ENCODE peak calls at places on chromosomes 5 and 9, in four cellular contexts. One of them, this sample, is unnamed.

GRCh38 chr9:69809304-69809863 is 11.2 kb upstream of the CFAP95 start:
- DNase-seq in WTC11: peak; percentile 50
- DNase-seq in SK-N-SH: peak; percentile 20
- DNase-seq in K562: no peak
- DNase-seq in this sample: no peak

GRCh38 chr5:37248970-37249819 is at the start of gene CPLANE1:
- DNase-seq in K562: no peak
- DNase-seq in WTC11: peak; percentile 82
- DNase-seq in SK-N-SH: peak; percentile 94
- DNase-seq in this sample: peak; percentile 53

GRCh38 chr5:175321927-175322532 is 122.0 kb downstream of the DRD1 start:
- DNase-seq in K562: peak; percentile 59
- DNase-seq in WTC11: peak; percentile 72
- DNase-seq in SK-N-SH: no peak
- DNase-seq in this sample: peak; percentile 28

GRCh38 chr5:181189962-181190710 is 14.9 kb downstream of the TRIM7 start:
- DNase-seq in K562: peak; percentile 37
- DNase-seq in SK-N-SH: no peak
- DNase-seq in WTC11: no peak
- DNase-seq in this sample: no peak

GRCh38 chr5:167813381-167813780 is 478.1 kb upstream of the WWC1 start:
- DNase-seq in SK-N-SH: no peak
- DNase-seq in WTC11: no peak
- DNase-seq in K562: no peak
- DNase-seq in this sample: no peak

GRCh38 chr9:18821794-18822193 is 211.2 kb downstream of the SAXO1 start:
- DNase-seq in K562: peak; percentile 3
- DNase-seq in WTC11: no peak
- DNase-seq in SK-N-SH: no peak
- DNase-seq in this sample: peak; percentile 35

GRCh38 chr5:34494111-34494755 is 161.9 kb upstream of the RAI14 start:
- DNase-seq in K562: no peak
- DNase-seq in WTC11: no peak
- DNase-seq in SK-N-SH: no peak
- DNase-seq in this sample: no peak

GRCh38 chr9:121322037-121322736 is 47.9 kb downstream of the STOM start:
- DNase-seq in SK-N-SH: no peak
- DNase-seq in WTC11: no peak
- DNase-seq in K562: no peak
- DNase-seq in this sample: peak; percentile 99

GRCh38 chr5:24094081-24094480 is 550.7 kb downstream of the CDH10 start:
- DNase-seq in K562: no peak
- DNase-seq in SK-N-SH: no peak
- DNase-seq in WTC11: no peak
- DNase-seq in this sample: no peak

GRCh38 chr5:86143837-86144236 is 473.9 kb upstream of the COX7C start:
- DNase-seq in SK-N-SH: no peak
- DNase-seq in WTC11: no peak
- DNase-seq in K562: no peak
- DNase-seq in this sample: no peak

GRCh38 chr5:151717390-151717789 is 30.7 kb upstream of the SPARC start:
- DNase-seq in WTC11: no peak
- DNase-seq in K562: no peak
- DNase-seq in SK-N-SH: no peak
- DNase-seq in this sample: no peak

GRCh38 chr5:31121224-31121623 is 72.3 kb upstream of the CDH6 start:
- DNase-seq in K562: no peak
- DNase-seq in WTC11: no peak
- DNase-seq in SK-N-SH: no peak
- DNase-seq in this sample: no peak

GRCh38 chr5:73454379-73455036 is 5.9 kb upstream of the FOXD1 start:
- DNase-seq in WTC11: peak; percentile 83
- DNase-seq in K562: peak; percentile 77
- DNase-seq in SK-N-SH: peak; percentile 52
- DNase-seq in this sample: peak; percentile 67

GRCh38 chr9:122016789-122017188 is 76.3 kb downstream of the TTLL11 start:
- DNase-seq in SK-N-SH: no peak
- DNase-seq in K562: peak; percentile 9
- DNase-seq in WTC11: no peak
- DNase-seq in this sample: no peak

GRCh38 chr5:893137-893506 is 438 bp downstream of the TRIP13 start:
- DNase-seq in SK-N-SH: peak; percentile 62
- DNase-seq in WTC11: peak; percentile 28
- DNase-seq in K562: peak; percentile 20
- DNase-seq in this sample: no peak

GRCh38 chr9:136362450-136362784 is 1.1 kb downstream of the DNLZ start:
- DNase-seq in K562: no peak
- DNase-seq in WTC11: no peak
- DNase-seq in SK-N-SH: no peak
- DNase-seq in this sample: no peak

GRCh38 chr9:23590601-23591000 is 235.4 kb downstream of the ELAVL2 start:
- DNase-seq in WTC11: no peak
- DNase-seq in K562: no peak
- DNase-seq in SK-N-SH: no peak
- DNase-seq in this sample: no peak

GRCh38 chr5:65482727-65483473 is 1.2 kb upstream of the ADAMTS6 start:
- DNase-seq in WTC11: no peak
- DNase-seq in K562: peak; percentile 64
- DNase-seq in SK-N-SH: peak; percentile 40
- DNase-seq in this sample: peak; percentile 21

DNA sequence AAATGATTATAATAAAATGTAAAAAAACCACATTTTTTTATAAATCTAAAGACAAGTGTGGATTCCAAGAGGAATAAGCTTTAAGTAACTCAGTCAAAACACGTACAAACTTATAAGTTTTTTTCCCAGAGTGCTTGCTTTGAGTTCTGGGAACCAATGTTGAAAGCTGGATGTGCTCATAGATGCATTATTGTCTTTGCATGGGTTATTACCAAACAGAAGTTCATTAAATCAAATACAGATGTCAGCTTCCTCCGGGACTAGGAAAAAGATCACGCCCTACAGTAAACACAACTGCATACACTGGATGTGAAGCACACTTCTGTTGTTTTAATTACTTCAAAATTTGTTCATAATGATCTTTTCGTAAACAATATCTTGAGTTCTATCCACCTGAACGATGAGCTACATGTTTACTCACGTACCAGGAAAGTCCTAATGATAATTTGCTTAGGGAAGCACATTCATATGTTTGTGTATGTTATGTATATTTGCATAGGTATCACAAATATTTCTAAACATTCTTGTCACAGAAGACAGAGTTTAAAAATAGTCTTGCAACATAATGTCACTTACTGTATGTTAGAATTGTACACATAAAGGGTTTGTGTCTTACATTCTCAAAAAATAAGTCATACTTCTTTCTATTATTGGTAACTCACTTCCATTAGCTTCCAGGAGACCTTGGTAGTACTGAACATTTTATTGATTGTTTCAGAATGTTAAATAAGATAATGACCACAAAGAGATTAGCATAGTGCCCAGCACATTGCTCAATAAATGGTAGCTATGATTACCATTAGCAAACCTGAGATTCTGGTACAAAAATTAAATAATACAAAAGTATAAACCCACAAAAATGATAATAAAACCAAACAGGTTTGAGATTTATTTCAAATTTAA is 427.4 kb downstream of the CETN3 start:
- DNase-seq in WTC11: no peak
- DNase-seq in SK-N-SH: peak; percentile 4
- DNase-seq in K562: no peak
- DNase-seq in this sample: no peak
- TF ChIP-seq FOXJ3 in WTC11: no peak
- TF ChIP-seq FOXJ3 in SK-N-SH: no peak
- TF ChIP-seq FOXJ3 in K562: no peak
- TF ChIP-seq FOXJ3 in this sample: no peak

GRCh38 chr5:108382784-108383358 is 973 bp upstream of the FBXL17 start:
- DNase-seq in K562: no peak
- DNase-seq in SK-N-SH: peak; percentile 9
- DNase-seq in WTC11: no peak
- DNase-seq in this sample: no peak
- TF ChIP-seq FOXJ3 in K562: no peak
- TF ChIP-seq FOXJ3 in SK-N-SH: no peak
- TF ChIP-seq FOXJ3 in WTC11: no peak
- TF ChIP-seq FOXJ3 in this sample: no peak

DNA sequence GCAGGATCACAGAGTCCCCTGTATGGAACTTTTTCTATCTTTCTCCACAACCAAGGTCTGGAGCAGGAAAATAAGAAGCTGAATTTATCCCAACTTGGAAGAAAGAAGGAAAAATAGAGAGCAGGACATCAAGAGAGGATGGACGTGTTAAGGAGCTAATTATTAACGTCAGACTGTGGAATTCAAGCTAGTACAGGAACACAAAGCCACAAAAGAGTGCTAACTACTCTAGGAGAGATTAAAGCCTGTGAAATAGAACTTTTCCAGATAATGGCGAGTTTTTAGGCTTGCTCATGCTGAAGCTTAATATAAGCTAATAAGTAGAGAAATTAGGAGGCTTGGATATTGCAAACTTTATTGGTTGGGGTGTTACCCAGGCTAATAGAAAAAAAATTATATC is 622 bp upstream of the SPINK13 start:
- DNase-seq in K562: no peak
- DNase-seq in SK-N-SH: no peak
- DNase-seq in WTC11: no peak
- DNase-seq in this sample: no peak
- TF ChIP-seq FOXJ3 in K562: no peak
- TF ChIP-seq FOXJ3 in SK-N-SH: no peak
- TF ChIP-seq FOXJ3 in WTC11: no peak
- TF ChIP-seq FOXJ3 in this sample: no peak

DNA sequence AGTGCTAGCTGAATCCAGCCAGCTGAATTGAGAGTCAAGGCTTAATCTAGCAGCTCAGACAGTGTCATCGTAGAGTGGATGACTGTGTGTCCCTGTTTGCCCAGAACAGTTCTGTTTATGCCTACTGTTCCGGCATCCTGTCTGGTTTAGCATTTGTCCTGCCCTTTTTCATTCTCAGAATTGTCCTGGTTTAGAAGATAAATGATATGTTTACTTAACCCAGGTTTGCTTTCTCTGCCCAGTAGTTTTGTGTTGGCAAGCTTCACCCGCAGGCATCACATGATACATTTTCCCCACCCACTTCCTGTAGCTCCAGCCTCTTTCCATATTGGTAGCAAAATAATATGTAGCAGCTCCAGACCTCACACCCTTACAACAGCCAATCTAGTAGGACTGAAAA is 41.2 kb upstream of the ZSWIM6 start:
- DNase-seq in SK-N-SH: no peak
- DNase-seq in WTC11: no peak
- DNase-seq in K562: no peak
- DNase-seq in this sample: peak; percentile 13
- TF ChIP-seq FOXJ3 in SK-N-SH: no peak
- TF ChIP-seq FOXJ3 in WTC11: no peak
- TF ChIP-seq FOXJ3 in K562: no peak
- TF ChIP-seq FOXJ3 in this sample: no peak

DNA sequence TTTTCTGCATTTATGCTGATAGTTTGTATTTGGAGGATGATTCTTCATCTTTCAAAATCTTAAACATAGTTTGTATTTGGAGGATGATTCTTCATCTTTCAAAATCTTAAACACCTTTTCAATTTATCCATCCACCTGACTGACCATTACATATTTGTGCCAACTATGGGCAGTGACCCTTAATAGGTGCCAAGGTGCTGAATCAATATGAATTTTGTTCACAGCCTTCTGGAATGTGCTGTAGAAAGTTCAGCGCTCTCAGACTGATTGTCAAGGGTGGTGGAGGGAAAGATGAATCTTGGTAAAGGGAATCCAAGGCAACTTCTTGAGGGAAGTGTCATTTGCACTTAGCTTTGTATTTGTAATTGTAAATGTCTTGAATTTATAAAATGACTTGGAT is 18.1 kb downstream of the ZNF618 start:
- DNase-seq in SK-N-SH: no peak
- DNase-seq in WTC11: no peak
- DNase-seq in K562: no peak
- DNase-seq in this sample: no peak
- TF ChIP-seq FOXJ3 in SK-N-SH: no peak
- TF ChIP-seq FOXJ3 in WTC11: no peak
- TF ChIP-seq FOXJ3 in K562: no peak
- TF ChIP-seq FOXJ3 in this sample: no peak

GRCh38 chr5:138972230-138972629 is 97.1 kb upstream of the LRRTM2 start:
- DNase-seq in K562: no peak
- DNase-seq in SK-N-SH: no peak
- DNase-seq in WTC11: no peak
- DNase-seq in this sample: no peak
- TF ChIP-seq FOXJ3 in K562: no peak
- TF ChIP-seq FOXJ3 in SK-N-SH: no peak
- TF ChIP-seq FOXJ3 in WTC11: no peak
- TF ChIP-seq FOXJ3 in this sample: no peak

DNA sequence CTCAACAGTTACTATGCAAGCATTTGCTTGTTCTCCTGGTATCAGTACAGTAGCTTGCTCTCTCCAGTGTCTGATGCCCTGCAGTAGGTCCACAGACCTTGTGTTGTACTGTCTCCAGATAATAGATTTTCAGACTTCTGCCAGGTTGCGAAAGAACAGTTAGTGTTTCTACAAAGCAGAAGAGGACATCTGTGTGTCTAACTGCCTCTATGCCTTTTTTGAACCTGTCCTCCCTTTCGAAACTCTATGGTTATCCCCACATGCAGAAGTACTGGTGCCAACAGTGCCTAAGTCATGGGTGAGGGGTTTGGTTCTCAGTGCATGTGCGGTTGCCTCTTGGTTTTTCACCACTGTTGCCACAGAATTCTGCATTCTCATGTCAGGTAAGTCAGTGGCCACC is 45.9 kb downstream of the KCNN2 start:
- DNase-seq in K562: no peak
- DNase-seq in WTC11: no peak
- DNase-seq in SK-N-SH: no peak
- DNase-seq in this sample: no peak
- TF ChIP-seq FOXJ3 in K562: no peak
- TF ChIP-seq FOXJ3 in WTC11: no peak
- TF ChIP-seq FOXJ3 in SK-N-SH: no peak
- TF ChIP-seq FOXJ3 in this sample: no peak

DNA sequence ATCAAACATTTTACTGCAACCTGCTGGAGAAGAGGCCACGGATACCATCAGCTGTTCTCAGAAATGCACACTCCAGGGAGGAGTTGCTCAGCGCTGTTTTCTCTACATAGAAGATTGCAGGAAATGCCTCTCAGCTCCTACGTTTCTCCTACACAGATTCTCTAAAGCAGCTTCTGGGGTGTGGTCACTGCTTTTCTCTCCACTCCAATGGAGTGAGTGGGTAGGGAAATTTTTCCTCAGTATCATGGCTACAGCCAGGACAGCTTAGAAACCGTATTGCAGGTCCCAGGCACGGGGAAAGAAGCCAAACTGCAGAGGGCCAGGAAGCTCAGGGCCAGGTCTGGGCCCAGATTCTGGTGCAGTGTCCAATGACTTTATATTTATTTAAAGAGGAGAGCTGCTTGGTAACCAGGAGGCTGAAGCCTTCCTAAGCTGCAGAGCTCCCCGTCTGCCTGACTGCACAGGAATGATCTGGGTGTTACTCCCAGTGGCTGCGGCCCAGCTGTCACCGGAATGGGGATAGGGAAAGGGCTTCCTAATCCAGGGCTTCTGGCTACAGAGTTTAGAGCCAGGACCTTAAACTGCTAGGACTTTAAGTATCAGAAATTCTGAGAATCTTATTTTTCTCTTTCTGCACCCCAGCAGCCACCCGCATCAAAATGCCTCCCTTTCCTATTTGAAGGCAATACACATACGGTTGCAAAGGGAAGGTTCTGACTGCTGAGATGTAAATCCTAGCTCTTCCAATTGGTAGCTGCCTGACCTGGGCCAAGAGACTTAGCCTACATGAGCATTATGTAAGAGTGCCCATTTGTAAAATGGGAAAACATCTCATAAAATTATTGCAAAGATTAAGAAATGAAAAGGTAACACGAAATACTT is 1.4 kb upstream of the SPTAN1 start:
- DNase-seq in SK-N-SH: no peak
- DNase-seq in WTC11: peak; percentile 25
- DNase-seq in K562: peak; percentile 33
- DNase-seq in this sample: no peak
- TF ChIP-seq FOXJ3 in SK-N-SH: no peak
- TF ChIP-seq FOXJ3 in WTC11: no peak
- TF ChIP-seq FOXJ3 in K562: no peak
- TF ChIP-seq FOXJ3 in this sample: no peak

This sample was measured in HepG2.